ENCODE peak calls at places on chromosomes 11 and 22, in seven cellular contexts. One of them, this sample, is unnamed.

GRCh38 chr11:44627911-44628729 is 62.7 kb downstream of the CD82 start:
- DNase-seq in tibial artery: peak
- DNase-seq in fibroblast of lung: peak
- DNase-seq in NCI-H774: peak
- DNase-seq in KBM-7: no peak
- DNase-seq in stimulated activated CD8-positive, alpha-beta memory T cell treated with anti-CD3 and anti-CD28 coated beads, Interleukin-7, amount 100 ng/mL, for 1 hour: no peak
- DNase-seq in pancreas: no peak
- DNase-seq in this sample: no peak

GRCh38 chr11:125903753-125904659 is at the start of gene DDX25:
- DNase-seq in tibial artery: no peak
- DNase-seq in fibroblast of lung: no peak
- DNase-seq in NCI-H774: no peak
- DNase-seq in KBM-7: peak
- DNase-seq in stimulated activated CD8-positive, alpha-beta memory T cell treated with anti-CD3 and anti-CD28 coated beads, Interleukin-7, amount 100 ng/mL, for 1 hour: no peak
- DNase-seq in pancreas: no peak
- DNase-seq in this sample: no peak

GRCh38 chr11:4704790-4705334 is 278 bp downstream of the MMP26 start:
- DNase-seq in tibial artery: no peak
- DNase-seq in fibroblast of lung: no peak
- DNase-seq in NCI-H774: no peak
- DNase-seq in KBM-7: no peak
- DNase-seq in stimulated activated CD8-positive, alpha-beta memory T cell treated with anti-CD3 and anti-CD28 coated beads, Interleukin-7, amount 100 ng/mL, for 1 hour: no peak
- DNase-seq in pancreas: no peak
- DNase-seq in this sample: no peak

GRCh38 chr22:50435701-50436115 is 39.1 kb downstream of the SBF1 start:
- DNase-seq in tibial artery: no peak
- DNase-seq in fibroblast of lung: no peak
- DNase-seq in NCI-H774: no peak
- DNase-seq in KBM-7: no peak
- DNase-seq in stimulated activated CD8-positive, alpha-beta memory T cell treated with anti-CD3 and anti-CD28 coated beads, Interleukin-7, amount 100 ng/mL, for 1 hour: no peak
- DNase-seq in pancreas: no peak
- DNase-seq in this sample: no peak

GRCh38 chr22:17846326-17846992 is 72.2 kb upstream of the BID start:
- DNase-seq in tibial artery: peak
- DNase-seq in fibroblast of lung: peak
- DNase-seq in NCI-H774: no peak
- DNase-seq in KBM-7: no peak
- DNase-seq in stimulated activated CD8-positive, alpha-beta memory T cell treated with anti-CD3 and anti-CD28 coated beads, Interleukin-7, amount 100 ng/mL, for 1 hour: no peak
- DNase-seq in pancreas: no peak
- DNase-seq in this sample: no peak

GRCh38 chr11:11155962-11156815 is 196.9 kb downstream of the CSNK2A3 start:
- DNase-seq in tibial artery: no peak
- DNase-seq in fibroblast of lung: no peak
- DNase-seq in NCI-H774: no peak
- DNase-seq in KBM-7: peak
- DNase-seq in stimulated activated CD8-positive, alpha-beta memory T cell treated with anti-CD3 and anti-CD28 coated beads, Interleukin-7, amount 100 ng/mL, for 1 hour: no peak
- DNase-seq in pancreas: no peak
- DNase-seq in this sample: no peak

GRCh38 chr22:27487600-27488450 is 313.7 kb downstream of the MN1 start:
- DNase-seq in tibial artery: no peak
- DNase-seq in fibroblast of lung: peak
- DNase-seq in NCI-H774: no peak
- DNase-seq in KBM-7: no peak
- DNase-seq in stimulated activated CD8-positive, alpha-beta memory T cell treated with anti-CD3 and anti-CD28 coated beads, Interleukin-7, amount 100 ng/mL, for 1 hour: no peak
- DNase-seq in pancreas: no peak
- DNase-seq in this sample: no peak

GRCh38 chr11:69148377-69148762 is 7.4 kb upstream of the SMIM38 start:
- DNase-seq in tibial artery: peak
- DNase-seq in fibroblast of lung: no peak
- DNase-seq in NCI-H774: no peak
- DNase-seq in KBM-7: no peak
- DNase-seq in stimulated activated CD8-positive, alpha-beta memory T cell treated with anti-CD3 and anti-CD28 coated beads, Interleukin-7, amount 100 ng/mL, for 1 hour: no peak
- DNase-seq in pancreas: no peak
- DNase-seq in this sample: no peak

GRCh38 chr22:36136475-36136874 is 24.1 kb downstream of the APOL3 start:
- DNase-seq in tibial artery: no peak
- DNase-seq in fibroblast of lung: peak
- DNase-seq in NCI-H774: no peak
- DNase-seq in KBM-7: no peak
- DNase-seq in stimulated activated CD8-positive, alpha-beta memory T cell treated with anti-CD3 and anti-CD28 coated beads, Interleukin-7, amount 100 ng/mL, for 1 hour: no peak
- DNase-seq in pancreas: no peak
- DNase-seq in this sample: no peak

GRCh38 chr11:63564056-63564784 is 1.0 kb upstream of the PLAAT2 start:
- DNase-seq in tibial artery: no peak
- DNase-seq in fibroblast of lung: no peak
- DNase-seq in NCI-H774: no peak
- DNase-seq in KBM-7: no peak
- DNase-seq in stimulated activated CD8-positive, alpha-beta memory T cell treated with anti-CD3 and anti-CD28 coated beads, Interleukin-7, amount 100 ng/mL, for 1 hour: no peak
- DNase-seq in pancreas: no peak
- DNase-seq in this sample: no peak

GRCh38 chr22:29041408-29041807 is 20.2 kb downstream of the C22orf31 start:
- DNase-seq in tibial artery: no peak
- DNase-seq in fibroblast of lung: peak
- DNase-seq in NCI-H774: no peak
- DNase-seq in KBM-7: no peak
- DNase-seq in stimulated activated CD8-positive, alpha-beta memory T cell treated with anti-CD3 and anti-CD28 coated beads, Interleukin-7, amount 100 ng/mL, for 1 hour: no peak
- DNase-seq in pancreas: no peak
- DNase-seq in this sample: peak

GRCh38 chr22:35092146-35092805 is 26.3 kb downstream of the ISX start:
- DNase-seq in tibial artery: no peak
- DNase-seq in fibroblast of lung: no peak
- DNase-seq in NCI-H774: no peak
- DNase-seq in KBM-7: no peak
- DNase-seq in stimulated activated CD8-positive, alpha-beta memory T cell treated with anti-CD3 and anti-CD28 coated beads, Interleukin-7, amount 100 ng/mL, for 1 hour: no peak
- DNase-seq in pancreas: no peak
- DNase-seq in this sample: no peak

GRCh38 chr11:70029831-70030811 is 48.0 kb upstream of the ANO1 start:
- DNase-seq in tibial artery: no peak
- DNase-seq in fibroblast of lung: no peak
- DNase-seq in NCI-H774: no peak
- DNase-seq in KBM-7: no peak
- DNase-seq in stimulated activated CD8-positive, alpha-beta memory T cell treated with anti-CD3 and anti-CD28 coated beads, Interleukin-7, amount 100 ng/mL, for 1 hour: no peak
- DNase-seq in pancreas: no peak
- DNase-seq in this sample: no peak

GRCh38 chr11:17765381-17766359 is 31.1 kb downstream of the KCNC1 start:
- DNase-seq in tibial artery: no peak
- DNase-seq in fibroblast of lung: no peak
- DNase-seq in NCI-H774: no peak
- DNase-seq in KBM-7: no peak
- DNase-seq in stimulated activated CD8-positive, alpha-beta memory T cell treated with anti-CD3 and anti-CD28 coated beads, Interleukin-7, amount 100 ng/mL, for 1 hour: no peak
- DNase-seq in pancreas: no peak
- DNase-seq in this sample: no peak

GRCh38 chr22:17117890-17118289 is 3.3 kb downstream of the TMEM121B start:
- DNase-seq in tibial artery: no peak
- DNase-seq in fibroblast of lung: no peak
- DNase-seq in NCI-H774: no peak
- DNase-seq in KBM-7: no peak
- DNase-seq in stimulated activated CD8-positive, alpha-beta memory T cell treated with anti-CD3 and anti-CD28 coated beads, Interleukin-7, amount 100 ng/mL, for 1 hour: no peak
- DNase-seq in pancreas: no peak
- DNase-seq in this sample: no peak

GRCh38 chr11:46557684-46558151 is 36.1 kb downstream of the AMBRA1 start:
- DNase-seq in tibial artery: no peak
- DNase-seq in fibroblast of lung: peak
- DNase-seq in NCI-H774: no peak
- DNase-seq in KBM-7: no peak
- DNase-seq in stimulated activated CD8-positive, alpha-beta memory T cell treated with anti-CD3 and anti-CD28 coated beads, Interleukin-7, amount 100 ng/mL, for 1 hour: no peak
- DNase-seq in pancreas: no peak
- DNase-seq in this sample: no peak

GRCh38 chr11:12646478-12646877 is 27.7 kb upstream of the TEAD1 start:
- DNase-seq in tibial artery: no peak
- DNase-seq in fibroblast of lung: no peak
- DNase-seq in NCI-H774: no peak
- DNase-seq in KBM-7: no peak
- DNase-seq in stimulated activated CD8-positive, alpha-beta memory T cell treated with anti-CD3 and anti-CD28 coated beads, Interleukin-7, amount 100 ng/mL, for 1 hour: no peak
- DNase-seq in pancreas: no peak
- DNase-seq in this sample: no peak

GRCh38 chr22:28999510-29000224 is 62.0 kb downstream of the C22orf31 start:
- DNase-seq in tibial artery: no peak
- DNase-seq in fibroblast of lung: no peak
- DNase-seq in NCI-H774: no peak
- DNase-seq in KBM-7: no peak
- DNase-seq in stimulated activated CD8-positive, alpha-beta memory T cell treated with anti-CD3 and anti-CD28 coated beads, Interleukin-7, amount 100 ng/mL, for 1 hour: no peak
- DNase-seq in pancreas: no peak
- DNase-seq in this sample: no peak

GRCh38 chr22:48603621-48604320 is 1223.9 kb downstream of the BRD1 start:
- DNase-seq in tibial artery: no peak
- DNase-seq in fibroblast of lung: no peak
- DNase-seq in NCI-H774: no peak
- DNase-seq in KBM-7: no peak
- DNase-seq in stimulated activated CD8-positive, alpha-beta memory T cell treated with anti-CD3 and anti-CD28 coated beads, Interleukin-7, amount 100 ng/mL, for 1 hour: no peak
- DNase-seq in pancreas: no peak
- DNase-seq in this sample: no peak

GRCh38 chr11:117722074-117722473 is 74.9 kb downstream of the DSCAML1 start:
- DNase-seq in tibial artery: no peak
- DNase-seq in fibroblast of lung: no peak
- DNase-seq in NCI-H774: no peak
- DNase-seq in KBM-7: no peak
- DNase-seq in stimulated activated CD8-positive, alpha-beta memory T cell treated with anti-CD3 and anti-CD28 coated beads, Interleukin-7, amount 100 ng/mL, for 1 hour: no peak
- DNase-seq in pancreas: no peak
- DNase-seq in this sample: no peak

GRCh38 chr11:6735306-6735705 is 36.5 kb downstream of the OR2AG2 start:
- DNase-seq in tibial artery: no peak
- DNase-seq in fibroblast of lung: no peak
- DNase-seq in NCI-H774: no peak
- DNase-seq in KBM-7: peak
- DNase-seq in stimulated activated CD8-positive, alpha-beta memory T cell treated with anti-CD3 and anti-CD28 coated beads, Interleukin-7, amount 100 ng/mL, for 1 hour: no peak
- DNase-seq in pancreas: no peak
- DNase-seq in this sample: peak

GRCh38 chr11:16820324-16821092 is 82.1 kb downstream of the C11orf58 start:
- DNase-seq in tibial artery: peak
- DNase-seq in fibroblast of lung: peak
- DNase-seq in NCI-H774: peak
- DNase-seq in KBM-7: peak
- DNase-seq in stimulated activated CD8-positive, alpha-beta memory T cell treated with anti-CD3 and anti-CD28 coated beads, Interleukin-7, amount 100 ng/mL, for 1 hour: peak
- DNase-seq in pancreas: peak
- DNase-seq in this sample: peak

GRCh38 chr22:49420651-49421050 is 407.0 kb downstream of the BRD1 start:
- DNase-seq in tibial artery: no peak
- DNase-seq in fibroblast of lung: no peak
- DNase-seq in NCI-H774: no peak
- DNase-seq in KBM-7: no peak
- DNase-seq in stimulated activated CD8-positive, alpha-beta memory T cell treated with anti-CD3 and anti-CD28 coated beads, Interleukin-7, amount 100 ng/mL, for 1 hour: no peak
- DNase-seq in pancreas: no peak
- DNase-seq in this sample: no peak

GRCh38 chr22:36879775-36880174 is 19.0 kb downstream of the NCF4 start:
- DNase-seq in tibial artery: no peak
- DNase-seq in fibroblast of lung: no peak
- DNase-seq in NCI-H774: no peak
- DNase-seq in KBM-7: no peak
- DNase-seq in stimulated activated CD8-positive, alpha-beta memory T cell treated with anti-CD3 and anti-CD28 coated beads, Interleukin-7, amount 100 ng/mL, for 1 hour: no peak
- DNase-seq in pancreas: no peak
- DNase-seq in this sample: no peak

GRCh38 chr11:72641900-72642814 is 32.1 kb downstream of the PDE2A start:
- DNase-seq in tibial artery: peak
- DNase-seq in fibroblast of lung: peak
- DNase-seq in NCI-H774: peak
- DNase-seq in KBM-7: no peak
- DNase-seq in stimulated activated CD8-positive, alpha-beta memory T cell treated with anti-CD3 and anti-CD28 coated beads, Interleukin-7, amount 100 ng/mL, for 1 hour: no peak
- DNase-seq in pancreas: peak
- DNase-seq in this sample: no peak

GRCh38 chr22:42758929-42759629 is 38.4 kb upstream of the A4GALT start:
- DNase-seq in tibial artery: no peak
- DNase-seq in fibroblast of lung: peak
- DNase-seq in NCI-H774: no peak
- DNase-seq in KBM-7: no peak
- DNase-seq in stimulated activated CD8-positive, alpha-beta memory T cell treated with anti-CD3 and anti-CD28 coated beads, Interleukin-7, amount 100 ng/mL, for 1 hour: no peak
- DNase-seq in pancreas: no peak
- DNase-seq in this sample: no peak

GRCh38 chr11:132632641-132633124 is 899.6 kb downstream of the OPCML start:
- DNase-seq in tibial artery: no peak
- DNase-seq in fibroblast of lung: peak
- DNase-seq in NCI-H774: no peak
- DNase-seq in KBM-7: no peak
- DNase-seq in stimulated activated CD8-positive, alpha-beta memory T cell treated with anti-CD3 and anti-CD28 coated beads, Interleukin-7, amount 100 ng/mL, for 1 hour: no peak
- DNase-seq in pancreas: no peak
- DNase-seq in this sample: peak

GRCh38 chr22:44550666-44551491 is 52.8 kb upstream of the RTL6 start:
- DNase-seq in tibial artery: peak
- DNase-seq in fibroblast of lung: peak
- DNase-seq in NCI-H774: no peak
- DNase-seq in KBM-7: peak
- DNase-seq in stimulated activated CD8-positive, alpha-beta memory T cell treated with anti-CD3 and anti-CD28 coated beads, Interleukin-7, amount 100 ng/mL, for 1 hour: no peak
- DNase-seq in pancreas: peak
- DNase-seq in this sample: peak

GRCh38 chr11:83724704-83725114 is 438.5 kb upstream of the CCDC90B start:
- DNase-seq in tibial artery: no peak
- DNase-seq in fibroblast of lung: peak
- DNase-seq in NCI-H774: peak
- DNase-seq in KBM-7: peak
- DNase-seq in stimulated activated CD8-positive, alpha-beta memory T cell treated with anti-CD3 and anti-CD28 coated beads, Interleukin-7, amount 100 ng/mL, for 1 hour: no peak
- DNase-seq in pancreas: peak
- DNase-seq in this sample: no peak

GRCh38 chr11:19220903-19221682 is 19.3 kb upstream of the CSRP3 start:
- DNase-seq in tibial artery: no peak
- DNase-seq in fibroblast of lung: peak
- DNase-seq in NCI-H774: no peak
- DNase-seq in KBM-7: no peak
- DNase-seq in stimulated activated CD8-positive, alpha-beta memory T cell treated with anti-CD3 and anti-CD28 coated beads, Interleukin-7, amount 100 ng/mL, for 1 hour: no peak
- DNase-seq in pancreas: no peak
- DNase-seq in this sample: no peak

GRCh38 chr11:18705651-18706281 is 7.2 kb downstream of the TMEM86A start:
- DNase-seq in tibial artery: peak
- DNase-seq in fibroblast of lung: no peak
- DNase-seq in NCI-H774: no peak
- DNase-seq in KBM-7: no peak
- DNase-seq in stimulated activated CD8-positive, alpha-beta memory T cell treated with anti-CD3 and anti-CD28 coated beads, Interleukin-7, amount 100 ng/mL, for 1 hour: no peak
- DNase-seq in pancreas: peak
- DNase-seq in this sample: no peak

GRCh38 chr11:86934263-86934932 is 20.8 kb downstream of the FZD4 start:
- DNase-seq in tibial artery: no peak
- DNase-seq in fibroblast of lung: no peak
- DNase-seq in NCI-H774: no peak
- DNase-seq in KBM-7: no peak
- DNase-seq in stimulated activated CD8-positive, alpha-beta memory T cell treated with anti-CD3 and anti-CD28 coated beads, Interleukin-7, amount 100 ng/mL, for 1 hour: no peak
- DNase-seq in pancreas: no peak
- DNase-seq in this sample: no peak

GRCh38 chr22:32339190-32340012 is 18.3 kb upstream of the RFPL3 start:
- DNase-seq in tibial artery: no peak
- DNase-seq in fibroblast of lung: no peak
- DNase-seq in NCI-H774: no peak
- DNase-seq in KBM-7: no peak
- DNase-seq in stimulated activated CD8-positive, alpha-beta memory T cell treated with anti-CD3 and anti-CD28 coated beads, Interleukin-7, amount 100 ng/mL, for 1 hour: no peak
- DNase-seq in pancreas: no peak
- DNase-seq in this sample: no peak

GRCh38 chr22:25475554-25476022 is 88.9 kb upstream of the GRK3 start:
- DNase-seq in tibial artery: no peak
- DNase-seq in fibroblast of lung: peak
- DNase-seq in NCI-H774: peak
- DNase-seq in KBM-7: peak
- DNase-seq in stimulated activated CD8-positive, alpha-beta memory T cell treated with anti-CD3 and anti-CD28 coated beads, Interleukin-7, amount 100 ng/mL, for 1 hour: no peak
- DNase-seq in pancreas: no peak
- DNase-seq in this sample: no peak

GRCh38 chr11:30131535-30131934 is 99.3 kb upstream of the FSHB start:
- DNase-seq in tibial artery: no peak
- DNase-seq in fibroblast of lung: no peak
- DNase-seq in NCI-H774: no peak
- DNase-seq in KBM-7: no peak
- DNase-seq in stimulated activated CD8-positive, alpha-beta memory T cell treated with anti-CD3 and anti-CD28 coated beads, Interleukin-7, amount 100 ng/mL, for 1 hour: no peak
- DNase-seq in pancreas: no peak
- DNase-seq in this sample: no peak

GRCh38 chr11:118623291-118623655 is 15.9 kb downstream of the PHLDB1 start:
- DNase-seq in tibial artery: no peak
- DNase-seq in fibroblast of lung: no peak
- DNase-seq in NCI-H774: peak
- DNase-seq in KBM-7: no peak
- DNase-seq in stimulated activated CD8-positive, alpha-beta memory T cell treated with anti-CD3 and anti-CD28 coated beads, Interleukin-7, amount 100 ng/mL, for 1 hour: no peak
- DNase-seq in pancreas: no peak
- DNase-seq in this sample: no peak

GRCh38 chr11:105673089-105673488 is 63.2 kb downstream of the GRIA4 start:
- DNase-seq in tibial artery: no peak
- DNase-seq in fibroblast of lung: peak
- DNase-seq in NCI-H774: no peak
- DNase-seq in KBM-7: peak
- DNase-seq in stimulated activated CD8-positive, alpha-beta memory T cell treated with anti-CD3 and anti-CD28 coated beads, Interleukin-7, amount 100 ng/mL, for 1 hour: no peak
- DNase-seq in pancreas: no peak
- DNase-seq in this sample: peak